ENCODE peak calls at places on chromosomes 7 and 10, in four cellular contexts. M is HFF-Myc, T is mucosa of gallbladder, D is cardiac fibroblast. R is an unnamed sample.

GRCh38 chr10:36899652-36900051 is 225.7 kb upstream of the ANKRD30A start:
- DNase-seq in T (no peak), D (no peak), M (no peak), R (no peak)

GRCh38 chr10:32956365-32957197 is 1.4 kb downstream of the ITGB1 start:
- DNase-seq in M (no peak), T (no peak), D (no peak), R (no peak)

GRCh38 chr10:4315529-4315928 is 510.5 kb upstream of the AKR1E2 start:
- DNase-seq in T (peak), D (peak), M (no peak), R (no peak)

GRCh38 chr10:113780681-113781250 is 29.3 kb downstream of the PLEKHS1 start:
- DNase-seq in T (no peak), D (no peak), M (no peak), R (no peak)

GRCh38 chr7:43363429-43363894 is 219.4 kb upstream of the STK17A start:
- DNase-seq in D (no peak), T (no peak), M (no peak), R (no peak)

GRCh38 chr7:138460176-138460648 is at the start of gene TRIM24:
- DNase-seq in M (no peak), T (no peak), D (no peak), R (no peak)

GRCh38 chr7:64886956-64887545 is 16.0 kb upstream of the ZNF273 start:
- DNase-seq in T (peak), M (no peak), D (no peak), R (no peak)

GRCh38 chr7:156176039-156176438 is 363.8 kb upstream of the SHH start:
- DNase-seq in T (no peak), D (no peak), M (no peak), R (no peak)

GRCh38 chr10:72124984-72125383 is 36.6 kb upstream of the SPOCK2 start:
- DNase-seq in T (no peak), D (peak), M (no peak), R (no peak)

GRCh38 chr10:27188259-27188658 is 33.1 kb downstream of the MASTL start:
- DNase-seq in D (no peak), M (no peak), T (no peak), R (no peak)

GRCh38 chr10:73848821-73849489 is 25.4 kb downstream of the CAMK2G start:
- DNase-seq in T (peak), D (peak), M (peak), R (peak)

GRCh38 chr10:112002191-112002590 is 181.4 kb downstream of the GPAM start:
- DNase-seq in M (no peak), T (no peak), D (no peak), R (no peak)

GRCh38 chr7:154868901-154869300 is 134.0 kb downstream of the PAXIP1 start:
- DNase-seq in T (no peak), M (no peak), D (no peak), R (no peak)

GRCh38 chr7:99740573-99741437 is 5.8 kb upstream of the CYP3A7 start:
- DNase-seq in D (peak), T (no peak), M (no peak), R (no peak)

GRCh38 chr7:15921576-15921975 is 235.1 kb upstream of the MEOX2 start:
- DNase-seq in D (peak), T (no peak), M (peak), R (peak)

GRCh38 chr10:68756766-68757165 is 35.7 kb downstream of the CCAR1 start:
- DNase-seq in M (no peak), T (no peak), D (no peak), R (no peak)

GRCh38 chr10:18233775-18234174 is 93.6 kb downstream of the CACNB2 start:
- DNase-seq in M (no peak), D (no peak), T (no peak), R (no peak)

GRCh38 chr7:101631224-101631714 is 2.2 kb upstream of the MYL10 start:
- DNase-seq in M (no peak), T (no peak), D (peak), R (no peak)

R was measured in amniotic stem cell.